ENCODE peak calls at places on chromosome 12, in ten cellular contexts. C is tibial nerve; D is CD8-positive, alpha-beta T cell; F is activated B cell treated with CpG ODN at 0.5 μM for 24 hours; Z is sigmoid colon; J is cardiac muscle cell; E is stomach; Q is astrocyte of the spinal cord; U is K562; P is fibroblast of mammary gland. N is an unnamed sample.

GRCh38 chr12:79046021-79046420 is 181.4 kb downstream of the SYT1 start:
- DNase-seq in C (no peak), D (no peak), F (no peak), Z (no peak), J (no peak), E (no peak), Q (no peak), U (no peak), P (no peak), N (no peak)

GRCh38 chr12:118035194-118036041 is 18.9 kb downstream of the RFC5 start:
- DNase-seq in C (no peak), D (no peak), F (no peak), Z (no peak), J (no peak), E (no peak), Q (peak), U (no peak), P (peak), N (no peak)

GRCh38 chr12:76250256-76250655 is 98.0 kb downstream of the BBS10 start:
- DNase-seq in C (no peak), D (no peak), F (no peak), Z (no peak), J (no peak), E (no peak), Q (no peak), U (no peak), P (no peak), N (no peak)

GRCh38 chr12:21527451-21528180 is 1.5 kb downstream of the SPX start:
- DNase-seq in C (no peak), D (peak), F (peak), Z (peak), J (peak), E (peak), Q (peak), U (no peak), P (peak), N (peak)

GRCh38 chr12:126719886-126720666 is 1546.9 kb upstream of the TMEM132C start:
- DNase-seq in C (no peak), D (no peak), F (no peak), Z (no peak), J (peak), E (no peak), Q (no peak), U (no peak), P (no peak), N (no peak)

GRCh38 chr12:95218852-95219171 is 1.2 kb downstream of the VEZT start:
- DNase-seq in C (no peak), D (no peak), F (no peak), Z (no peak), J (peak), E (no peak), Q (no peak), U (no peak), P (peak), N (no peak)

GRCh38 chr12:2284857-2285256 is 232.1 kb downstream of the CACNA1C start:
- DNase-seq in C (peak), D (no peak), F (no peak), Z (peak), J (peak), E (peak), Q (peak), U (peak), P (peak), N (peak)

GRCh38 chr12:47165934-47166333 is 86.2 kb upstream of the AMIGO2 start:
- DNase-seq in C (no peak), D (no peak), F (no peak), Z (no peak), J (no peak), E (no peak), Q (no peak), U (peak), P (no peak), N (no peak)

GRCh38 chr12:110794623-110795280 is 52.0 kb upstream of the CCDC63 start:
- DNase-seq in C (no peak), D (no peak), F (no peak), Z (peak), J (no peak), E (peak), Q (no peak), U (peak), P (peak), N (no peak)

GRCh38 chr12:9750276-9751203 is 10.2 kb downstream of the CD69 start:
- DNase-seq in C (peak), D (no peak), F (no peak), Z (peak), J (peak), E (no peak), Q (peak), U (peak), P (peak), N (no peak)
- TF ChIP-seq CTCF in C (peak), D (peak), F (no peak), Z (peak), J (peak), E (no peak), Q (peak), U (peak), P (peak), N (peak)

DNA sequence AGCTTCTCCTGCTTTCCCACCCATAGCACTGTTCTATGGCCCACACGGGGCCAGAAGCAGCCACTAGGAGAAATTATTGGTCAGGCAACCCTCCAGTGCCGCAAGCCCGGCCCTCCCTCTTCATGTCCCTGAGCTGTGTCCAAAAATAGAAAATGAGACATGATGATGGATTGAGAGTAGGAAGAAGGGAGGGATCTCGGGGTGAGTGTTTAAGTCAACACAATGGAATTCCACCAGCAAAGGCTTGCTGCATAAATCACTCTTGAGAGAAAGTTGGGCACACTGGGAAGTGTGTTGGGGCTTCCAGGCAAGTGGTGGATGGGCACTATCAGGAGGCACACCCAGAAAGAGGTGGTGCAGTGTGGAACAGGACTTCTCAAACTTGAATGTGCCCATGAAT is 94.2 kb downstream of the LLPH start:
- DNase-seq in C (no peak), D (no peak), F (no peak), Z (no peak), J (peak), E (no peak), Q (peak), U (no peak), P (peak), N (no peak)
- TF ChIP-seq CTCF in C (no peak), D (no peak), F (no peak), Z (no peak), J (no peak), E (no peak), Q (no peak), U (no peak), P (peak), N (no peak)

DNA sequence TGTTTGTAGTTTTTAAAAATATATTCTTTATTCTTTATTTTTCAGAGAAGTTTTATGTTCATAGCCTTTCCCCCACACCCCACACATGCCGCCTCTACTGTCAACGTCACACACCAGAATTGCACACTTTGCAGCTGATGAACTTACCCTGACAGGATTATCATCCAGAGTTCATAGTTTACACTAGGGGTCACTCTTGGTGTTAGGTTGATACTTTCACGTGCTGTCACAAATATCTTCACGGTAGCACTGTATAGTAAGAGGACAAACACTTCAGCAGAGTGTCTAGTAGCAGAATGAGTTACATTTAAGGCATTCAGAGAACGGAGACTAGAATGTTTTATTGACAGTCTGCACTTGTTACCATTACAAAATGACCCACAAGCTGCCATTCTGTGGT is 5.2 kb downstream of the DPPA3 start:
- DNase-seq in C (no peak), D (no peak), F (no peak), Z (no peak), J (peak), E (no peak), Q (no peak), U (no peak), P (peak), N (no peak)
- TF ChIP-seq CTCF in C (no peak), D (no peak), F (no peak), Z (no peak), J (no peak), E (no peak), Q (no peak), U (peak), P (no peak), N (peak)

DNA sequence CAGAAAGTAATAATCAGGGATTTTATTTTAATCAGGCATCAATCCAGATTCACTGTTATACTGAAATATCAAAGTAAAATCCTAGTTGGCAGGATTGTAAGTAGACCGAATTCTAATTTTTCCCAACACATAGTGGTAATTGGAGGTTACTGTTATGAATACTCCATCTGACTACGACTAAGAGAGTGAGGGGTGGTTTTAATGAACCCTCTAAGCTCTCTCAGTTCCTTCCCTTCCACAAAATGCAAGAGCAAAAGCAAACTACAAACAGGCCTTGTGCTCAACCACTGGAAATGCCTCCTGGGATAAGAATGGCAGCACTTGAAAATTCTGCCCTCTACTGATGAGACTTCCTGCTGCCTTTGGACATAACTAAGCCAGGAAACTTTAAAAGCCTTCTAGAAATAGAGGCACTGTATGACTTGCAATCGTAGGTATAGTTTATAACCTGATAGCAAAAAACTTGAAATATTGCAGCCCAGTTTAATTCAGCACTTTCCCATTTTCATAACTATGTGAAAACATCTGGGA is 184.8 kb downstream of the SLC16A7 start:
- DNase-seq in C (no peak), D (no peak), F (no peak), Z (no peak), J (peak), E (no peak), Q (peak), U (no peak), P (peak), N (no peak)
- TF ChIP-seq CTCF in C (no peak), D (no peak), F (no peak), Z (no peak), J (peak), E (no peak), Q (peak), U (no peak), P (peak), N (peak)

GRCh38 chr12:49440031-49440430 is 72.8 kb downstream of the SPATS2 start:
- DNase-seq in C (no peak), D (no peak), F (no peak), Z (no peak), J (no peak), E (no peak), Q (no peak), U (no peak), P (no peak), N (no peak)
- TF ChIP-seq CTCF in C (no peak), D (no peak), F (no peak), Z (no peak), J (no peak), E (no peak), Q (no peak), U (no peak), P (no peak), N (no peak)

GRCh38 chr12:14138495-14138894 is 157.1 kb upstream of the GRIN2B start:
- DNase-seq in C (no peak), D (no peak), F (no peak), Z (no peak), J (peak), E (no peak), Q (no peak), U (peak), P (no peak), N (no peak)
- TF ChIP-seq CTCF in C (no peak), D (no peak), F (no peak), Z (no peak), J (no peak), E (no peak), Q (no peak), U (peak), P (no peak), N (peak)

GRCh38 chr12:67067453-67068203 is 201.5 kb upstream of the CAND1 start:
- DNase-seq in C (no peak), D (no peak), F (no peak), Z (no peak), J (no peak), E (no peak), Q (no peak), U (no peak), P (no peak), N (no peak)

GRCh38 chr12:67068773-67069450 is 200.2 kb upstream of the CAND1 start:
- DNase-seq in C (no peak), D (peak), F (peak), Z (peak), J (peak), E (peak), Q (peak), U (peak), P (peak), N (peak)

GRCh38 chr12:67070307-67070600 is 198.9 kb upstream of the CAND1 start:
- DNase-seq in C (no peak), D (no peak), F (no peak), Z (no peak), J (no peak), E (no peak), Q (no peak), U (no peak), P (no peak), N (no peak)

GRCh38 chr12:67069451-67070306 is 199.5 kb upstream of the CAND1 start:
- DNase-seq in C (no peak), D (peak), F (peak), Z (no peak), J (peak), E (peak), Q (peak), U (no peak), P (no peak), N (peak)

GRCh38 chr12:67068204-67068731 is 200.9 kb upstream of the CAND1 start:
- DNase-seq in C (no peak), D (no peak), F (no peak), Z (no peak), J (peak), E (no peak), Q (no peak), U (no peak), P (no peak), N (no peak)
- TF ChIP-seq CTCF in C (no peak), D (no peak), F (no peak), Z (no peak), J (no peak), E (no peak), Q (peak), U (no peak), P (no peak), N (peak)

DNA sequence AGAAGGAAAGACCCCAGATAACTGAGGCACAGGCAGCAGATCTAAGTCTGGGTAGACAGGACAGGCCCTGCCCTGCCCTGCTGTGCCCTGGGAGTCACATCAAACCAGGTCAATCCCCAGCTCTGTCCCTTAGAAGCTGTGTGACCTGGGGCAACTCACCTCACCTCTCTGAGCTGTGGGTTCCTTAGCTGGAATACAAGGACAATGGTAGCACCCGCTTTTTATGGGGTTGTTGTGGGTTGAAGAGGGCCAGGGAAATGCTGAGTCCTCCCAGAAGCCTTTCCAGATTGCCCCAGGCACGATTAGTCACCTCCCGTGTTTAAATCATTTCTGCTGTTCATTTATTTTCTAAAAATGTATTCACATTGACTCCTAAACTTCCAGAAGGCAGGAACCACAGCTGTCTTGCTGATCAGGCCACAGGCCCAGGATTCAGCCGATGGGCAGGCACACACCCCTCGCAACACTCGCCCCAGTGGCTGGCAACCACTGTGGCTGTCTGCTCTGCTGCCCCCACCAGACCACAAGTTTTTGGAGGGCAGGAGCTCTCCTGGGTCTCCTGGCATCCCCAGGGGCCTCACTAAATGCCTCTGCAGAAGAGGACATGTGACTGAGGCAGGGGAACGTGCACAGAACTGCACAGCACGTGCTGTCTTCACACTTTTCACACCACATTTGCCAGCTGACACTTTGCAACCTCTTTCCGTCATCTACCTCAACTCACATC is 3.0 kb downstream of the SELPLG start:
- DNase-seq in C (no peak), D (no peak), F (no peak), Z (no peak), J (no peak), E (no peak), Q (no peak), U (no peak), P (peak), N (no peak)
- TF ChIP-seq CTCF in C (no peak), D (no peak), F (no peak), Z (no peak), J (no peak), E (no peak), Q (no peak), U (no peak), P (no peak), N (no peak)

GRCh38 chr12:30515351-30515750 is 180.3 kb downstream of the IPO8 start:
- DNase-seq in C (no peak), D (no peak), F (no peak), Z (no peak), J (peak), E (no peak), Q (peak), U (no peak), P (peak), N (no peak)
- TF ChIP-seq CTCF in C (peak), D (no peak), F (no peak), Z (no peak), J (peak), E (no peak), Q (peak), U (no peak), P (peak), N (peak)

N was measured in type B pancreatic cell.